ENCODE peak calls at places on chromosomes 5 and 9, in ten cellular contexts. J, F, U, V, T, R, Y, Q, X and O are unnamed samples.

GRCh38 chr5:177476531-177477233 is 3.2 kb upstream of the DBN1 start:
- DNase-seq in X (peak; percentile 33), Q (no peak), V (no peak), Y (peak; percentile 18), U (peak; percentile 73), F (peak; percentile 74), T (no peak), J (no peak), R (no peak), O (no peak)

GRCh38 chr5:41821051-41821450 is 49.2 kb downstream of the OXCT1 start:
- DNase-seq in U (no peak), X (no peak), Q (no peak), Y (no peak), V (no peak), J (no peak), T (no peak), R (no peak), F (no peak), O (no peak)

GRCh38 chr9:91071185-91071990 is 269.8 kb downstream of the SYK start:
- DNase-seq in U (peak; percentile 65), X (peak; percentile 76), Q (no peak), V (no peak), T (peak; percentile 28), R (peak; percentile 84), Y (peak; percentile 94), J (no peak), F (peak; percentile 92), O (no peak)

GRCh38 chr9:32782476-32783167 is 718 bp upstream of the TMEM215 start:
- DNase-seq in U (no peak), Q (no peak), X (no peak), Y (no peak), T (no peak), F (no peak), R (no peak), V (no peak), J (no peak), O (no peak)

GRCh38 chr9:111900081-111900805 is 3.6 kb downstream of the UGCG start:
- DNase-seq in U (peak; percentile 21), T (no peak), F (no peak), X (no peak), V (no peak), J (no peak), Y (no peak), R (no peak), Q (no peak), O (no peak)

GRCh38 chr9:27528886-27529315 is 713 bp downstream of the MOB3B start:
- DNase-seq in V (peak; percentile 74), R (no peak), T (peak; percentile 63), Y (no peak), U (peak; percentile 11), F (peak; percentile 2), Q (peak; percentile 25), J (peak; percentile 73), X (no peak), O (peak; percentile 42)

GRCh38 chr5:88827997-88828396 is 55.0 kb downstream of the MEF2C start:
- DNase-seq in Q (no peak), Y (no peak), X (no peak), R (no peak), U (no peak), T (no peak), V (no peak), J (no peak), F (peak; percentile 20), O (no peak)

GRCh38 chr9:86549434-86549833 is 195.2 kb upstream of the TUT7 start:
- DNase-seq in T (no peak), V (no peak), X (no peak), J (no peak), F (peak; percentile 62), Y (no peak), Q (no peak), U (peak; percentile 53), R (no peak), O (no peak)

GRCh38 chr5:8685704-8686103 is 816.8 kb downstream of the MTRR start:
- DNase-seq in X (no peak), F (no peak), V (no peak), U (no peak), J (no peak), T (no peak), R (no peak), Q (no peak), Y (no peak), O (no peak)

GRCh38 chr5:178313316-178313715 is 80.7 kb upstream of the PHYKPL start:
- DNase-seq in U (no peak), J (no peak), F (no peak), V (no peak), R (no peak), Y (no peak), Q (no peak), X (no peak), T (no peak), O (no peak)

GRCh38 chr5:168286386-168286785 is 5.1 kb upstream of the WWC1 start:
- DNase-seq in T (no peak), J (no peak), Y (no peak), X (no peak), V (no peak), Q (no peak), F (no peak), U (no peak), R (no peak), O (no peak)

GRCh38 chr5:113606298-113607134 is 93.0 kb downstream of the YTHDC2 start:
- DNase-seq in Y (no peak), V (no peak), T (no peak), Q (no peak), R (peak; percentile 2), F (peak; percentile 37), X (peak; percentile 61), U (peak; percentile 81), J (peak; percentile 29), O (no peak)

GRCh38 chr5:134132372-134133212 is 18.1 kb downstream of the TCF7 start:
- DNase-seq in J (no peak), F (no peak), Q (peak; percentile 9), U (no peak), T (no peak), X (no peak), Y (no peak), V (peak; percentile 28), R (no peak), O (peak; percentile 75)
- TF ChIP-seq CTCF in J (no peak), F (no peak), Q (no peak), U (peak; percentile 7), T (no peak), X (no peak), Y (no peak), V (no peak), R (no peak), O (peak; percentile 56)

GRCh38 chr9:124258765-124259272 is 1.1 kb downstream of the NEK6 start:
- DNase-seq in V (no peak), T (no peak), U (no peak), R (no peak), J (no peak), F (no peak), Y (no peak), X (peak; percentile 23), Q (no peak), O (no peak)

GRCh38 chr9:124260769-124261603 is 3.2 kb downstream of the NEK6 start:
- DNase-seq in Q (no peak), T (no peak), Y (peak; percentile 88), F (peak; percentile 75), R (no peak), X (peak; percentile 61), V (no peak), U (peak; percentile 80), J (no peak), O (no peak)

GRCh38 chr9:124257865-124258764 is at the start of gene NEK6:
- DNase-seq in Q (peak; percentile 53), R (no peak), U (peak; percentile 51), V (no peak), X (no peak), J (peak; percentile 30), F (peak; percentile 62), T (no peak), Y (no peak), O (peak; percentile 56)

GRCh38 chr9:124257070-124257864 is 482 bp upstream of the NEK6 start:
- DNase-seq in J (no peak), Y (no peak), F (peak; percentile 41), U (no peak), Q (no peak), X (no peak), V (no peak), T (no peak), R (no peak), O (peak; percentile 22)

DNA sequence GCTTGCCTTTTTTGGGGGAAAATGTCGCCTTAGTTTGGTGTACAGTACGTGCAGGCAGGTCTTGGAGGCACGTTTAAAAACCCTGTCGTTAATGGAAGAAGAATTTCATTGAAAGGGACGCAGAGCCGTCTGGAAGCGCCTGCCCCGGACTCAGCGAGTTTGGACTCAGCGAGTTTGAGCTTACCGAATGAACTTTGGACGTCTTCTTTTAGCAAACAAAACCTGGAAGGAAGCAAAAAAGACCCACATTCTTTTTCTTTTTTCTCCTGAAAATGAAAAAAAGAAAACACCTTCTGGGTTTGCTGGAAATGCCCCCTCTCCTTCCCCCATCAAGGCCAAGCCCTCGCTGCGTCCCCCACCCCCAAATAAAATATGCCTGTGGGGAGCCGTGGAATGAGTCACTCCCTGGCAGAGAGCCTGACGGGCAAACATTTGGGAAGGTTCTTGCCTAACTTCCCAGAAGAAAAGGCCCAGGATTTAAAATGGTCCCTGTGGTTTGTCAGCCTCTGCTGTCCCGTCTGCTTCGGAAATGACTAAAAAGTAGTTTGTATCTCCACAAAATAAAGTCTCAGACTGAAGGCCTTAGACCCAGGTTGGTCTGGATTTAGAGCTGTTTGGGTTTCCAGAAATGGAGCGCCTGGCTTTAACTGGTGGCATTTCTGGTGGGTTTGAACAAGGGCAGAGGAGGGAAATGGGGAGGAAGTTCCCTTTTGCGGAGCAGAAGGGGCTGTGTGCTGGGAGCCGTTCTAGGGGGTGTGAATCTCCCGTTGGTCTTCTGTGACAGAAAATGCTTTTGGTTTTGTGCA is 1.7 kb downstream of the NEK6 start:
- DNase-seq in R (no peak), T (no peak), Q (peak; percentile 70), J (peak; percentile 82), F (peak; percentile 90), X (peak; percentile 91), V (peak; percentile 85), Y (peak; percentile 82), U (peak; percentile 90), O (no peak)
- TF ChIP-seq CTCF in R (no peak), T (no peak), Q (no peak), J (no peak), F (no peak), X (no peak), V (no peak), Y (no peak), U (no peak), O (no peak)

GRCh38 chr9:98999152-98999525 is 55.4 kb downstream of the COL15A1 start:
- DNase-seq in U (no peak), F (no peak), Q (no peak), X (no peak), R (no peak), Y (no peak), J (peak; percentile 29), V (no peak), T (no peak), O (no peak)
- TF ChIP-seq CTCF in U (no peak), F (no peak), Q (peak; percentile 37), X (no peak), R (no peak), Y (peak; percentile 41), J (no peak), V (no peak), T (no peak), O (peak; percentile 50)

DNA sequence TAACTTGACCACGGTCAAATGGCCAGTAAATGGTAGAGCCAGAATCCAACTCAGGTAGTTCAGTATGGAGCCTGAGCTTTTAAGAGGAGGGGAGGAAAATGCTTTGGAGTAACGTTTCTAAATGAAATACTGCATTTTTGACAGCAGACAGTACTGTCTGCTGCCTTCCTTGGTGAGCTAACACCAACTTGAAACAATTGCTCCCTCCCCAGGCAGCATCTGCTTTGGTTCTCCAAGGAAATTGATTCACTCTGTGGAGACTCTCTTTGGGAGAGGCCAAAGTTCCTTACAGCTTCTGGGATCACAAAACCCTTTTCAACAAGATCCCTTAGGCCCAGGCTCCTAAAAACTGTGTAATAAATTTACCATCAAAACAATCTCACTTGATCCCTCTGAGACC is 75.2 kb upstream of the SSBP2 start:
- DNase-seq in F (no peak), X (no peak), T (no peak), V (no peak), R (no peak), Y (no peak), Q (no peak), J (no peak), U (peak; percentile 22), O (no peak)
- TF ChIP-seq CTCF in F (no peak), X (no peak), T (no peak), V (no peak), R (no peak), Y (no peak), Q (no peak), J (no peak), U (no peak), O (no peak)